ENCODE peak calls at places on chromosomes 13 and 19, in seven cellular contexts. L, Q, I, X, U, P and E are unnamed samples.

GRCh38 chr13:76853481-76853880 is 32.7 kb downstream of the KCTD12 start:
- DNase-seq in L (no peak), Q (no peak), I (no peak), X (no peak), U (no peak), P (no peak), E (no peak)

GRCh38 chr19:41409288-41409687 is 11.7 kb downstream of the BCKDHA start:
- DNase-seq in L (peak; percentile 65), Q (peak; percentile 28), I (no peak), X (peak; percentile 76), U (no peak), P (no peak), E (peak; percentile 76)

GRCh38 chr19:37654525-37654832 is 786 bp downstream of the ZFP30 start:
- DNase-seq in L (no peak), Q (no peak), I (no peak), X (no peak), U (no peak), P (no peak), E (no peak)

GRCh38 chr13:79780240-79780639 is 299.3 kb downstream of the NDFIP2 start:
- DNase-seq in L (no peak), Q (no peak), I (no peak), X (no peak), U (no peak), P (no peak), E (no peak)

GRCh38 chr13:39106216-39106995 is 68.2 kb downstream of the NHLRC3 start:
- DNase-seq in L (no peak), Q (no peak), I (peak; percentile 17), X (no peak), U (no peak), P (peak; percentile 8), E (no peak)

GRCh38 chr13:106348032-106348431 is 187.4 kb downstream of the EFNB2 start:
- DNase-seq in L (no peak), Q (peak; percentile 64), I (no peak), X (no peak), U (no peak), P (no peak), E (no peak)

GRCh38 chr13:40388617-40389016 is 277.8 kb downstream of the FOXO1 start:
- DNase-seq in L (no peak), Q (no peak), I (peak; percentile 22), X (peak; percentile 39), U (peak; percentile 93), P (peak; percentile 64), E (no peak)

GRCh38 chr13:110641055-110642015 is 26.0 kb downstream of the NAXD start:
- DNase-seq in L (no peak), Q (no peak), I (no peak), X (peak; percentile 24), U (peak; percentile 64), P (no peak), E (no peak)

GRCh38 chr13:111598751-111599150 is 278.3 kb downstream of the TEX29 start:
- DNase-seq in L (no peak), Q (no peak), I (no peak), X (no peak), U (no peak), P (no peak), E (no peak)

GRCh38 chr19:3073159-3073563 is 10.9 kb upstream of the TLE5 start:
- DNase-seq in L (no peak), Q (peak; percentile 81), I (no peak), X (no peak), U (no peak), P (peak; percentile 48), E (no peak)

GRCh38 chr19:30909216-30909615 is 440.0 kb downstream of the TSHZ3 start:
- DNase-seq in L (no peak), Q (no peak), I (no peak), X (no peak), U (no peak), P (no peak), E (no peak)

GRCh38 chr13:99353836-99354235 is 46.6 kb upstream of the GPR183 start:
- DNase-seq in L (no peak), Q (no peak), I (no peak), X (no peak), U (no peak), P (no peak), E (no peak)

GRCh38 chr19:8473652-8474476 is 28.6 kb downstream of the PRAM1 start:
- DNase-seq in L (no peak), Q (no peak), I (no peak), X (no peak), U (no peak), P (no peak), E (no peak)

GRCh38 chr13:60043262-60043661 is 120.5 kb downstream of the DIAPH3 start:
- DNase-seq in L (no peak), Q (no peak), I (no peak), X (no peak), U (no peak), P (no peak), E (no peak)

GRCh38 chr13:62320129-62320724 is 904.6 kb upstream of the PCDH20 start:
- DNase-seq in L (no peak), Q (peak; percentile 46), I (no peak), X (no peak), U (no peak), P (no peak), E (no peak)

GRCh38 chr19:27794444-27795042 is 1418.4 kb downstream of the UQCRFS1 start:
- DNase-seq in L (no peak), Q (no peak), I (peak; percentile 61), X (no peak), U (peak; percentile 86), P (no peak), E (no peak)

GRCh38 chr19:30688696-30689095 is 316.5 kb downstream of the ZNF536 start:
- DNase-seq in L (no peak), Q (no peak), I (no peak), X (no peak), U (no peak), P (no peak), E (no peak)

GRCh38 chr13:70622785-70623184 is 514.5 kb upstream of the KLHL1 start:
- DNase-seq in L (no peak), Q (no peak), I (no peak), X (no peak), U (no peak), P (no peak), E (no peak)

GRCh38 chr19:56091066-56091490 is 30.0 kb downstream of the ZNF787 start:
- DNase-seq in L (no peak), Q (no peak), I (no peak), X (no peak), U (no peak), P (no peak), E (peak; percentile 55)

GRCh38 chr13:50580684-50581305 is 262.7 kb downstream of the DLEU7 start:
- DNase-seq in L (no peak), Q (no peak), I (no peak), X (no peak), U (no peak), P (no peak), E (no peak)

GRCh38 chr19:46319620-46320019 is 22.8 kb downstream of the HIF3A start:
- DNase-seq in L (no peak), Q (no peak), I (no peak), X (no peak), U (no peak), P (no peak), E (no peak)

GRCh38 chr19:52662631-52663030 is 24.5 kb upstream of the ZNF83 start:
- DNase-seq in L (no peak), Q (peak; percentile 33), I (no peak), X (no peak), U (no peak), P (no peak), E (no peak)

GRCh38 chr19:7917292-7918061 is 2.7 kb upstream of the SNAPC2 start:
- DNase-seq in L (no peak), Q (no peak), I (peak; percentile 93), X (peak; percentile 58), U (peak; percentile 90), P (peak; percentile 69), E (no peak)

GRCh38 chr13:80584785-80585184 is 243.9 kb upstream of the SPRY2 start:
- DNase-seq in L (no peak), Q (no peak), I (no peak), X (no peak), U (no peak), P (no peak), E (no peak)

GRCh38 chr19:51294211-51294976 is 17.1 kb upstream of the IGLON5 start:
- DNase-seq in L (no peak), Q (no peak), I (peak; percentile 69), X (no peak), U (no peak), P (no peak), E (no peak)

GRCh38 chr13:91722267-91722884 is 324.0 kb downstream of the GPC5 start:
- DNase-seq in L (no peak), Q (no peak), I (no peak), X (no peak), U (no peak), P (no peak), E (no peak)

GRCh38 chr19:40256511-40256910 is 28.6 kb downstream of the AKT2 start:
- DNase-seq in L (no peak), Q (no peak), I (peak; percentile 19), X (no peak), U (no peak), P (no peak), E (no peak)

DNA sequence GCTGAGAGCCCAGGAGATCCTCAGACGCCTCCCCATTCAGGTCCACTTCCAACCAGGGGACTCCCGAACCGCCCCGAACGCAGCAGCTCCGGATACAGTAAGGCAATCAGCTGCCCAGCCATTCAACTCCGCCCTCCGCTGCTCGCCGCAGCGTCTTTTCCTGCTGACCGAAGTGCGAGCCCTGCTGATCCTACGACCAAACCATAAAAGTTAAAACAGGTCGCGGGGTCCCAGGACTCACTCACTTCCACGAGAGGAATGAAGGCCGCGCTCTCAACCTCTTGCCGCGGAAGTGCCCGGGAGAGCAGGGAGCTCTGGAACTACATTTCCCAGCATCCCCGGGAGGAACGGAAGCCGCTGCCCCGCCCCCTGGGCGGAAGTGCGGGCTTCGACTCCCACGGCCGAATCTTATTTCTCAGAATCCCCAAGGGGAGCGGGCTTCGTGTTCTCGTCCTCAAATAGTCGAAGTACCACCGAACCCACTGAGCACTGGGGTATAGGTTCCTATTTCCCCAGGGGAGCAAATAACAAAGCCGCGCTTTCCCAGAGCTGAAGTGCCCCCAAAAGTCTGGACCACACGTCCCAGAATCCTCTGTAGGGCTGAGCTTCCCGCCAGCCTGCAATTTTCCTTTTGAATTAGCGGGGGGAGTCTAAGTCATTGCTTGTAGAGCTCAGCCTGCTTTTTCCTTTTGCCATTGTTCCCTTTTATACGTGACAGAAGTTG is at the start of gene ZNF45:
- DNase-seq in L (peak; percentile 82), Q (peak; percentile 78), I (peak; percentile 95), X (peak; percentile 89), U (peak; percentile 95), P (peak; percentile 90), E (peak; percentile 93)
- TF ChIP-seq POLR2A in L (no peak), Q (no peak), I (peak; percentile 62), X (no peak), U (no peak), P (peak; percentile 24), E (no peak)

GRCh38 chr19:38918526-38918925 is 6.5 kb upstream of the CCER2 start:
- DNase-seq in L (no peak), Q (no peak), I (no peak), X (no peak), U (peak; percentile 56), P (no peak), E (no peak)
- TF ChIP-seq POLR2AphosphoS5 in L (no peak), Q (no peak), I (no peak), X (no peak), U (no peak), P (no peak), E (no peak)

GRCh38 chr13:95185851-95186250 is 115.4 kb downstream of the ABCC4 start:
- DNase-seq in L (no peak), Q (no peak), I (no peak), X (no peak), U (no peak), P (no peak), E (no peak)
- H3K4me1 ChIP-seq in L (no peaks in the 10 kb centered on the region), Q (no peaks in the 10 kb centered on the region), I (peaks cover 10% of the 10 kb centered on the region), X (no peaks in the 10 kb centered on the region), U (peaks cover 13% of the 10 kb centered on the region), P (peaks cover 9% of the 10 kb centered on the region), E (peaks cover 2% of the 10 kb centered on the region)

GRCh38 chr19:11324079-11324661 is 15.3 kb downstream of the RAB3D start:
- DNase-seq in L (peak; percentile 66), Q (no peak), I (no peak), X (peak; percentile 85), U (peak; percentile 90), P (peak; percentile 81), E (peak; percentile 88)
- TF ChIP-seq POLR2A in L (no peak), Q (no peak), I (no peak), X (no peak), U (no peak), P (no peak), E (no peak)